ENCODE peak calls at places on chromosome 1, in four cellular contexts. P, Y, V and B are unnamed samples.

GRCh38 chr1:241408170-241408569 is 51.2 kb upstream of the RGS7 start:
- DNase-seq in P (no peak), Y (no peak), V (peak), B (no peak)

GRCh38 chr1:167121375-167122120 is 27.7 kb downstream of the STYXL2 start:
- DNase-seq in P (no peak), Y (peak), V (no peak), B (no peak)

GRCh38 chr1:38153426-38154088 is 107.0 kb upstream of the POU3F1 start:
- DNase-seq in P (no peak), Y (peak), V (no peak), B (no peak)

GRCh38 chr1:43452789-43453441 is 816 bp downstream of the HYI start:
- DNase-seq in P (no peak), Y (peak), V (peak), B (peak)

GRCh38 chr1:45326627-45327591 is at the start of gene HPDL:
- DNase-seq in P (no peak), Y (peak), V (no peak), B (no peak)

GRCh38 chr1:66271904-66272254 is 262.1 kb upstream of the SGIP1 start:
- DNase-seq in P (no peak), Y (no peak), V (peak), B (no peak)

GRCh38 chr1:116852367-116852766 is 57.3 kb upstream of the PTGFRN start:
- DNase-seq in P (no peak), Y (no peak), V (no peak), B (no peak)

GRCh38 chr1:215669806-215670485 is 102.8 kb downstream of the KCTD3 start:
- DNase-seq in P (no peak), Y (no peak), V (no peak), B (no peak)

GRCh38 chr1:106924360-106924759 is 132.1 kb upstream of the PRMT6 start:
- DNase-seq in P (no peak), Y (no peak), V (no peak), B (peak)